ENCODE peak calls at places on chromosomes 11 and 22, in eight cellular contexts. W is osteoblast, G is thoracic aorta, B is right lobe of liver, J is iPS DF 6.9, I is body of pancreas, S is AG04450, Y is dorsolateral prefrontal cortex. T is an unnamed sample. For H3K27me3, the result is how much of the 10 kb centered on the place peaks cover.

GRCh38 chr11:38814670-38815069 is 2216.6 kb upstream of the RAG2 start:
- DNase-seq in B (no peak), J (no peak), I (no peak), S (no peak), G (no peak), W (no peak), Y (no peak), T (no peak)

GRCh38 chr11:126512251-126512650 is 156.8 kb downstream of the ST3GAL4 start:
- DNase-seq in W (peak), I (no peak), Y (no peak), B (no peak), G (no peak), S (no peak), J (no peak), T (no peak)

GRCh38 chr11:125270711-125271110 is 106.2 kb downstream of the PKNOX2 start:
- DNase-seq in Y (no peak), G (no peak), I (no peak), B (no peak), J (no peak), S (peak), W (no peak), T (no peak)

GRCh38 chr22:20016734-20017621 is at the start of gene ARVCF:
- DNase-seq in W (peak), I (peak), G (peak), S (peak), B (peak), J (peak), Y (peak), T (peak)

GRCh38 chr22:44002324-44002723 is 21.8 kb upstream of the PARVB start:
- DNase-seq in G (no peak), B (no peak), Y (no peak), W (no peak), I (no peak), S (no peak), J (no peak), T (no peak)

GRCh38 chr11:120130176-120130980 is 7.5 kb downstream of the TRIM29 start:
- DNase-seq in Y (peak), I (no peak), S (no peak), G (no peak), W (no peak), B (peak), J (no peak), T (no peak)

GRCh38 chr22:41576877-41577276 is 12.8 kb downstream of the PMM1 start:
- DNase-seq in I (peak), S (no peak), Y (no peak), W (peak), B (peak), G (no peak), J (peak), T (peak)

GRCh38 chr22:39306456-39307361 is 12.7 kb downstream of the RPL3 start:
- DNase-seq in G (no peak), S (no peak), Y (no peak), W (peak), I (no peak), J (no peak), B (no peak), T (no peak)

GRCh38 chr11:48170176-48170839 is 46.3 kb upstream of the OR4B1 start:
- DNase-seq in J (no peak), Y (no peak), I (no peak), G (no peak), B (no peak), S (no peak), W (peak), T (no peak)

GRCh38 chr11:1293619-1294015 is 15.8 kb downstream of the TOLLIP start:
- DNase-seq in Y (peak), J (no peak), B (peak), S (no peak), W (peak), I (peak), G (no peak), T (peak)

GRCh38 chr22:50376064-50376747 is 33.1 kb downstream of the PPP6R2 start:
- DNase-seq in S (no peak), J (no peak), G (no peak), I (no peak), W (no peak), Y (no peak), B (no peak), T (no peak)

GRCh38 chr11:113334183-113334582 is 19.8 kb downstream of the TTC12 start:
- DNase-seq in B (no peak), I (no peak), Y (no peak), G (no peak), W (no peak), J (no peak), S (no peak), T (no peak)

GRCh38 chr11:1055109-1055703 is 18.7 kb upstream of the MUC6 start:
- DNase-seq in B (no peak), S (no peak), J (no peak), W (peak), I (no peak), G (no peak), Y (no peak), T (peak)

GRCh38 chr11:123308077-123308476 is 113.0 kb upstream of the CLMP start:
- DNase-seq in J (no peak), S (no peak), G (no peak), I (no peak), Y (no peak), B (no peak), W (peak), T (no peak)

GRCh38 chr11:110785398-110785797 is 73.2 kb upstream of the ARHGAP20 start:
- DNase-seq in W (no peak), J (no peak), G (no peak), I (no peak), Y (no peak), B (no peak), S (no peak), T (no peak)

GRCh38 chr11:4066960-4067359 is 27.6 kb upstream of the RRM1 start:
- DNase-seq in S (no peak), W (no peak), B (no peak), G (no peak), I (no peak), Y (no peak), J (no peak), T (no peak)

GRCh38 chr11:7579226-7579825 is 65.5 kb downstream of the PPFIBP2 start:
- DNase-seq in S (no peak), W (no peak), Y (no peak), I (no peak), J (no peak), B (no peak), G (no peak), T (no peak)

GRCh38 chr22:20531404-20532181 is 24.2 kb downstream of the MED15 start:
- DNase-seq in G (no peak), S (no peak), J (no peak), W (peak), B (no peak), Y (peak), I (no peak), T (peak)

GRCh38 chr11:8731647-8732188 is 49.1 kb downstream of the RPL27A start:
- DNase-seq in Y (no peak), I (no peak), G (no peak), B (no peak), J (no peak), S (no peak), W (no peak), T (no peak)

GRCh38 chr11:107202189-107202588 is 183.9 kb upstream of the GUCY1A2 start:
- DNase-seq in G (no peak), B (no peak), J (no peak), W (no peak), S (no peak), I (no peak), Y (no peak), T (no peak)

GRCh38 chr22:20135265-20135664 is 3.7 kb downstream of the ZDHHC8 start:
- DNase-seq in B (no peak), J (no peak), S (no peak), Y (no peak), I (no peak), W (no peak), G (no peak), T (no peak)

GRCh38 chr22:24142831-24143230 is 38.5 kb upstream of the SUSD2 start:
- DNase-seq in S (no peak), W (peak), G (no peak), J (no peak), Y (no peak), I (no peak), B (no peak), T (no peak)

GRCh38 chr11:114986365-114986764 is 308.0 kb downstream of the NXPE2 start:
- DNase-seq in J (no peak), I (no peak), B (no peak), Y (no peak), G (no peak), W (no peak), S (no peak), T (no peak)

GRCh38 chr11:126414615-126415014 is 59.1 kb downstream of the ST3GAL4 start:
- DNase-seq in Y (no peak), G (peak), J (no peak), B (no peak), I (no peak), W (peak), S (no peak), T (no peak)

GRCh38 chr11:65478411-65479183 is 20.2 kb upstream of the MALAT1 start:
- DNase-seq in B (peak), W (peak), J (no peak), G (no peak), I (peak), Y (peak), S (no peak), T (peak)

GRCh38 chr11:40716344-40717178 is 742.9 kb downstream of the LRRC4C start:
- DNase-seq in Y (no peak), B (peak), J (no peak), W (no peak), S (no peak), G (no peak), I (no peak), T (no peak)

GRCh38 chr22:29524440-29525191 is 28.9 kb downstream of the THOC5 start:
- DNase-seq in W (no peak), I (peak), Y (no peak), S (no peak), J (peak), B (peak), G (no peak), T (no peak)

GRCh38 chr22:39292561-39293074 is 26.8 kb downstream of the RPL3 start:
- DNase-seq in J (no peak), B (peak), S (peak), I (peak), G (peak), W (peak), Y (peak), T (peak)

GRCh38 chr11:93059074-93059957 is 89.9 kb downstream of the MTNR1B start:
- DNase-seq in W (no peak), J (no peak), S (peak), B (no peak), Y (no peak), G (no peak), I (no peak), T (no peak)

GRCh38 chr22:43446037-43446803 is 34.4 kb downstream of the MPPED1 start:
- DNase-seq in Y (no peak), B (no peak), W (peak), I (no peak), G (no peak), J (no peak), S (no peak), T (no peak)

GRCh38 chr11:3153291-3153861 is 11.7 kb downstream of the OSBPL5 start:
- DNase-seq in S (peak), G (peak), W (peak), B (no peak), J (no peak), I (no peak), Y (no peak), T (peak)

GRCh38 chr11:107827041-107827440 is 31.5 kb downstream of the SLC35F2 start:
- DNase-seq in S (no peak), B (no peak), W (no peak), Y (no peak), G (no peak), I (no peak), J (no peak), T (no peak)

GRCh38 chr11:11022126-11022730 is 164.4 kb upstream of the ZBED5 start:
- DNase-seq in B (no peak), W (no peak), Y (no peak), I (no peak), G (no peak), S (no peak), J (no peak), T (no peak)

GRCh38 chr11:13963169-13963948 is 836 bp downstream of the SPON1 start:
- DNase-seq in I (no peak), Y (no peak), J (no peak), B (no peak), G (no peak), S (no peak), W (peak), T (peak)

GRCh38 chr11:6253196-6253595 is 6.4 kb upstream of the CCKBR start:
- DNase-seq in S (no peak), W (no peak), G (no peak), I (no peak), J (no peak), Y (no peak), B (no peak), T (no peak)

GRCh38 chr22:19478086-19478392 is 954 bp downstream of the UFD1 start:
- DNase-seq in J (no peak), B (no peak), W (peak), S (no peak), G (no peak), I (no peak), Y (no peak), T (no peak)

GRCh38 chr11:84747871-84748270 is 879.3 kb downstream of the DLG2 start:
- DNase-seq in I (no peak), B (no peak), S (no peak), W (no peak), Y (no peak), J (no peak), G (no peak), T (no peak)

GRCh38 chr22:23533328-23533762 is 46.7 kb downstream of the IGLL1 start:
- DNase-seq in S (no peak), I (no peak), W (peak), Y (no peak), J (no peak), B (no peak), G (no peak), T (no peak)

GRCh38 chr11:116193321-116194114 is 579.3 kb downstream of the BUD13 start:
- DNase-seq in S (peak), W (no peak), I (peak), B (no peak), Y (no peak), J (no peak), G (no peak), T (no peak)

GRCh38 chr11:33582636-33583325 is 117.8 kb downstream of the C11orf91 start:
- DNase-seq in J (no peak), G (no peak), Y (no peak), B (no peak), S (no peak), I (no peak), W (peak), T (no peak)
- H3K27me3 ChIP-seq in J (under half), G (under half), Y (under half), B (under half), S (under half), I (under half), W (under half), T (under half)

GRCh38 chr22:46376096-46376495 is 40.6 kb downstream of the TRMU start:
- DNase-seq in G (no peak), S (no peak), W (no peak), J (no peak), B (no peak), Y (no peak), I (no peak), T (no peak)

GRCh38 chr22:46374663-46375474 is 39.4 kb downstream of the TRMU start:
- DNase-seq in G (no peak), Y (no peak), I (peak), J (no peak), S (no peak), W (no peak), B (no peak), T (no peak)

GRCh38 chr22:46377566-46378498 is 42.3 kb downstream of the TRMU start:
- DNase-seq in Y (no peak), I (peak), J (no peak), W (no peak), S (no peak), G (no peak), B (peak), T (no peak)

GRCh38 chr22:46378499-46379300 is 43.2 kb downstream of the TRMU start:
- DNase-seq in B (peak), Y (no peak), J (no peak), W (no peak), G (no peak), S (no peak), I (peak), T (no peak)

GRCh38 chr22:46376908-46377565 is 41.5 kb downstream of the TRMU start:
- DNase-seq in S (no peak), W (no peak), B (peak), I (peak), G (no peak), J (no peak), Y (no peak), T (no peak)
- H3K27ac ChIP-seq in S (no peak), W (no peak), B (peak), I (peak), G (no peak), J (no peak), Y (no peak), T (peak)

GRCh38 chr11:133948711-133949110 is 8.1 kb downstream of the IGSF9B start:
- DNase-seq in Y (no peak), G (no peak), I (no peak), B (no peak), S (no peak), W (no peak), J (no peak), T (no peak)

GRCh38 chr11:133953571-133953970 is 3.2 kb downstream of the IGSF9B start:
- DNase-seq in J (no peak), G (no peak), B (no peak), W (no peak), I (no peak), S (no peak), Y (no peak), T (no peak)

GRCh38 chr11:133951484-133952198 is 5.1 kb downstream of the IGSF9B start:
- DNase-seq in J (no peak), S (no peak), Y (no peak), I (no peak), G (no peak), W (peak), B (no peak), T (no peak)

GRCh38 chr11:133952199-133953190 is 4.3 kb downstream of the IGSF9B start:
- DNase-seq in G (no peak), B (no peak), I (no peak), Y (no peak), S (no peak), J (no peak), W (no peak), T (no peak)

DNA sequence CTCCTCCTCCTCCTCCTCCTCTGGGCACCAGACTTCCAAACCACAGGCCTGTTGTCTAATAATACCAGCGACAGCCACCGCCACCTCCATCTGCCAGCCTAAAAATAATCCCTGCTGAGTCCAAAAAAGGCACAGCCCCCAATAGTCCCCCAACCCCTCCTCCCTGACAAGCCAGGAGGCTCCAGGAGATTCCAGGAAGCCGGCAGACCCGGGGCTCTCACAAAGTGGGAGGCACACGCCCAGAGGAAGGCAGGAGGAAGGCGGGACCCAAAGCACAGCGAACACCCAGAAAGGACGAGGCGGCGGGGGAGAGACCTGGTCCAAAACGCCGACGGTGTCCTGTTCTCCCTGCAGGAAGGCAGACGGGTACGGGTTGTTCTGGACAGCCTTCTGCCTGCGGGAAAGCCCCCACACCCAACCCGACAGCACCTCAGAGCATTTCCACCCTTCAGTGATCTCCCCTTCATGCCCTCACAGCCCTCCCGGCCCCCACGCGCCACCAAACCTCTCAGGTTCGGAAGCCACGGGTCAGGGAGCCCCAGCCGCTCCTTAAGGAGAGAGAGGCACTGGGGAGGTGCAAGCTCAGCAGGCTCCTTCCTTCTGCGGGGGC is 5.8 kb downstream of the IGSF9B start:
- DNase-seq in J (no peak), Y (no peak), I (no peak), S (no peak), B (no peak), G (no peak), W (no peak), T (no peak)
- H3K27me3 ChIP-seq in J (under half), Y (under half), I (under half), S (half or more), B (under half), G (under half), W (under half), T (under half)

DNA sequence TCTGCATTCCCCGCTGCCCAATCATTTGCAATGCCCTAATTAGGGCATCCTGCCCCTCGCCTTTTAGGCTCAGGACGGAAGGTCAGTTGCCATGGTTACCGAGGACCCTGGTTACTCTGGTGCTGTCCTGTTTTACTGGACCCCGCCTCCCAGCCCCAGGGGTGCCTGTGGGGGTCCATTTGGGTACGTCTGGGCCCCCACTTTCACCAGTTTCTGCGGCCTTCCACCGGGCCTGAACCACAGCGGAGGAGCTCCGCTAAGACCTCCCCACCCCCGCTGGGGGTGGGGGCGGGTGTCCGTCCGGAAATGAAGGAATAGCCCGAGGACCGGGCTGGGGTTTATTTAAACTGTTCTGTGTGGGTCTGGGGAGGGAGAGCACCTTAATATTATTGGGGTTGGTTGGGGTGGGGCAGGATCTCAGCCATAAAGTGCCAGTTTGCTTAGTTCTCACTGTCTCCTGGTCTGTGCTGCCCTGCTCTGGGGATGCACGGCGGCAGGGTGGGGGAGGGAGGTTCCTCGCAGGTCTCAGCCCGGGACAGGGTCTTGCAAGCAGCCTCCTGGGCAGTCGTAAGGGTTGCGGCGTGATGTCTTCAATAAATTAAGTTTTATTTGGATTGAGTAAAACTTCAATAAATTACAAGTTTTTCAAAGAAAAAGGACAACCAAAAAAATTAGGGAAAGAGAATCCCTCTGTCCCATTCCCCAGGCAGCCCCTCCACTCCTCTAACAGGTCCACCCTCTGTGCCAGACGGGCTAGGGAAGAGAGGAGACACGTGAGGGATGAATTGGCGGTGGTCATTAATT is 5.3 kb downstream of the PHOX2A start:
- DNase-seq in W (peak), G (no peak), B (peak), J (no peak), Y (no peak), I (no peak), S (no peak), T (no peak)
- H3K27ac ChIP-seq in W (no peak), G (no peak), B (no peak), J (no peak), Y (no peak), I (no peak), S (no peak), T (no peak)

GRCh38 chr22:22150457-22150856 is 94.1 kb upstream of the VPREB1 start:
- DNase-seq in B (no peak), G (no peak), Y (no peak), S (no peak), I (no peak), J (no peak), W (no peak), T (no peak)
- H3K27me3 ChIP-seq in B (under half), G (under half), Y (under half), S (under half), I (under half), J (under half), W (under half), T (under half)

T was measured in psoas muscle.